ENCODE peak calls at places on chromosomes 1 and 21, in eight cellular contexts. Y is COR-L47, T is NCI-H510A treated with DMSO at 0.1 percent for 48 hours, I is HFFc6, C is fibroblast of the conjunctiva, R is tibial artery, H is adrenal gland, Z is left colon. W is an unnamed sample.

GRCh38 chr1:16189003-16189402 is 23.4 kb downstream of the ARHGEF19 start:
- DNase-seq in Y (no peak), T (no peak), I (no peak), C (no peak), R (peak; percentile 68), H (no peak), Z (peak; percentile 71), W (no peak)

GRCh38 chr1:161226320-161226711 is 456 bp downstream of the TOMM40L start:
- DNase-seq in Y (no peak), T (peak; percentile 7), I (no peak), C (no peak), R (no peak), H (no peak), Z (peak; percentile 28), W (no peak)

GRCh38 chr1:211705439-211706205 is 30.2 kb upstream of the NEK2 start:
- DNase-seq in Y (no peak), T (peak; percentile 72), I (no peak), C (no peak), R (no peak), H (no peak), Z (no peak), W (no peak)

GRCh38 chr1:175830500-175830899 is 87.1 kb upstream of the TNR start:
- DNase-seq in Y (no peak), T (no peak), I (no peak), C (no peak), R (no peak), H (no peak), Z (no peak), W (no peak)

GRCh38 chr1:165910764-165911421 is 83.5 kb downstream of the UCK2 start:
- DNase-seq in Y (no peak), T (no peak), I (no peak), C (no peak), R (no peak), H (peak; percentile 52), Z (peak; percentile 86), W (peak; percentile 78)

GRCh38 chr1:223620297-223620900 is 45.1 kb downstream of the CAPN8 start:
- DNase-seq in Y (no peak), T (no peak), I (no peak), C (no peak), R (peak; percentile 29), H (peak; percentile 76), Z (no peak), W (no peak)

GRCh38 chr1:178774263-178774662 is 49.2 kb downstream of the RALGPS2 start:
- DNase-seq in Y (peak; percentile 6), T (peak; percentile 31), I (no peak), C (peak; percentile 35), R (no peak), H (no peak), Z (no peak), W (no peak)

GRCh38 chr21:38936237-38936636 is 130.5 kb downstream of the ETS2 start:
- DNase-seq in Y (no peak), T (no peak), I (no peak), C (no peak), R (no peak), H (no peak), Z (no peak), W (no peak)

GRCh38 chr1:91712981-91713841 is 172.7 kb downstream of the TGFBR3 start:
- DNase-seq in Y (no peak), T (no peak), I (peak; percentile 3), C (peak; percentile 30), R (peak; percentile 72), H (no peak), Z (no peak), W (peak; percentile 68)

GRCh38 chr1:100972185-100972584 is 53.4 kb downstream of the DPH5 start:
- DNase-seq in Y (no peak), T (no peak), I (no peak), C (no peak), R (no peak), H (no peak), Z (no peak), W (no peak)

GRCh38 chr1:20956272-20956671 is 169.2 kb upstream of the HP1BP3 start:
- DNase-seq in Y (no peak), T (no peak), I (no peak), C (no peak), R (no peak), H (no peak), Z (no peak), W (no peak)

GRCh38 chr1:225343618-225344017 is 84.2 kb downstream of the LBR start:
- DNase-seq in Y (no peak), T (peak; percentile 14), I (no peak), C (no peak), R (no peak), H (no peak), Z (no peak), W (no peak)

GRCh38 chr1:243312962-243313634 is 57.3 kb downstream of the SDCCAG8 start:
- DNase-seq in Y (no peak), T (no peak), I (no peak), C (no peak), R (no peak), H (no peak), Z (no peak), W (no peak)

GRCh38 chr1:109235137-109235536 is 14.2 kb upstream of the CELSR2 start:
- DNase-seq in Y (no peak), T (no peak), I (no peak), C (no peak), R (no peak), H (no peak), Z (no peak), W (no peak)

W was measured in left cardiac atrium.